ENCODE peak calls at places on chromosomes 12 and 14, in four cellular contexts. N is SK-N-SH, R is K562, S is HCT116. F is an unnamed sample.

GRCh38 chr12:122738561-122738960 is 7.9 kb upstream of the HCAR1 start:
- DNase-seq in N (no peak), R (no peak), S (no peak), F (no peak)

GRCh38 chr12:75818863-75819262 is 212.7 kb downstream of the PHLDA1 start:
- DNase-seq in N (no peak), R (no peak), S (no peak), F (no peak)

GRCh38 chr12:67034110-67034879 is 234.9 kb upstream of the CAND1 start:
- DNase-seq in N (no peak), R (no peak), S (no peak), F (no peak)

GRCh38 chr12:64252708-64253107 is 30.6 kb upstream of the KICS2 start:
- DNase-seq in N (no peak), R (no peak), S (no peak), F (no peak)

GRCh38 chr14:32254952-32255679 is 52.0 kb upstream of the RNU6-8 start:
- DNase-seq in N (peak; percentile 76), R (peak; percentile 19), S (peak; percentile 51), F (peak; percentile 82)

GRCh38 chr12:54413284-54414190 is 5.5 kb downstream of the ITGA5 start:
- DNase-seq in N (no peak), R (no peak), S (no peak), F (no peak)

GRCh38 chr14:101809671-101810514 is 48.4 kb downstream of the PPP2R5C start:
- DNase-seq in N (peak; percentile 80), R (peak; percentile 70), S (peak; percentile 91), F (peak; percentile 91)

GRCh38 chr12:48783432-48783831 is 5.5 kb downstream of the ADCY6 start:
- DNase-seq in N (no peak), R (no peak), S (no peak), F (no peak)

GRCh38 chr12:2523881-2524561 is 270.7 kb upstream of the FKBP4 start:
- DNase-seq in N (no peak), R (no peak), S (no peak), F (no peak)

GRCh38 chr12:23556661-23557060 is 392.8 kb downstream of the SOX5 start:
- DNase-seq in N (no peak), R (no peak), S (no peak), F (no peak)
- TF ChIP-seq POLR2AphosphoS5 in N (no peak), R (no peak), S (no peak), F (no peak)

DNA sequence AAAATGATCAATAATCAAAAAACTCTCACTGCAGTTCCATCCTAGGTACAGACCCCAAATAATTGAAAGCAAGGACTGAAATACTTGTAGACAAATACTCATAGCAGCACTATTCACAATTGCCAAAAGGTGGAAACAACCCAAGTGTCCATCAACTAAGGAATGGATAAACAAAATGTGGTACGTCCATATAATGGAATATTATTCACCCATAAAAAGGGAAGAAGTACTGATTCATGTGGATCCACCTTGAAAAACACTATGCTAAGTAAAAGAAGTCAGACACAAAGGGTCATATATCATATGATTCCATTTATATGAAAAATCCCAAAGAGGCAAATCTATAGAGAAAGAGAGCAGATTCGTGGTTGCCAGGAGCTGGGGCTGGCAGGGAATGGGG is 202.8 kb downstream of the KSR2 start:
- DNase-seq in N (no peak), R (no peak), S (no peak), F (no peak)
- TF ChIP-seq ELF1 in N (no peak), R (no peak), S (no peak), F (no peak)

GRCh38 chr12:57123813-57124212 is 4.5 kb upstream of the LRP1 start:
- DNase-seq in N (no peak), R (no peak), S (no peak), F (no peak)

GRCh38 chr12:57116580-57117281 is 5.6 kb upstream of the STAT6 start:
- DNase-seq in N (no peak), R (peak; percentile 33), S (no peak), F (no peak)

GRCh38 chr12:57119694-57120093 is 8.5 kb upstream of the STAT6 start:
- DNase-seq in N (no peak), R (no peak), S (no peak), F (no peak)

GRCh38 chr12:57118711-57119271 is 7.6 kb upstream of the STAT6 start:
- DNase-seq in N (no peak), R (no peak), S (no peak), F (no peak)

DNA sequence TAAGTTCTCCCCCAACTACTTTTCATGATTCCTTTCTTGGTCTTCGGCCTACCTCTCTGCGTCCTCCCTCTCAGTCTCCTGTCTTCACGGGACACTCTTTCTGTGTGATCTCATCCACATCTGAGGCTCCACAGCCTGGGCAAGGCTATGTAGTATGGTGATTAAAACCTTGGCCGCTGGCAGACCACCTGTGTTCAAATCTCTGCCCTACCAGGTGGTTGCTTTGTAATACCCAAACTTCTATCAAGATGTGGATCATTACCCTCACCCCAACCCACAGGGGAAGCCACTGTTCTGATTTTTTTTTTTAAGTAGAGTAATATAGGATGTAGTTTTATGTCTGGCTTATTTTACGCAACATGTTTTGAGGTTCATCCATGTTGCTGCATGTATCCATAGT is 8.1 kb upstream of the STAT6 start:
- DNase-seq in N (no peak), R (no peak), S (no peak), F (no peak)
- TF ChIP-seq POLR2AphosphoS5 in N (no peak), R (no peak), S (no peak), F (no peak)

GRCh38 chr14:70032447-70032846 is 153.2 kb downstream of the SMOC1 start:
- DNase-seq in N (no peak), R (no peak), S (no peak), F (peak; percentile 52)

GRCh38 chr14:70023871-70024270 is 144.7 kb downstream of the SMOC1 start:
- DNase-seq in N (no peak), R (no peak), S (no peak), F (no peak)

GRCh38 chr14:70029296-70030132 is 150.3 kb downstream of the SMOC1 start:
- DNase-seq in N (no peak), R (no peak), S (no peak), F (no peak)

GRCh38 chr14:70032016-70032415 is 152.8 kb downstream of the SMOC1 start:
- DNase-seq in N (no peak), R (no peak), S (no peak), F (no peak)

GRCh38 chr14:70027785-70028428 is 148.7 kb downstream of the SMOC1 start:
- DNase-seq in N (peak; percentile 88), R (peak; percentile 80), S (peak; percentile 10), F (peak; percentile 43)
- TF ChIP-seq ELF1 in N (no peak), R (no peak), S (no peak), F (no peak)

GRCh38 chr12:109053382-109054123 is 1.2 kb downstream of the USP30 start:
- DNase-seq in N (no peak), R (peak; percentile 29), S (no peak), F (peak; percentile 49)
- TF ChIP-seq POLR2AphosphoS5 in N (no peak), R (no peak), S (no peak), F (peak; percentile 6)

DNA sequence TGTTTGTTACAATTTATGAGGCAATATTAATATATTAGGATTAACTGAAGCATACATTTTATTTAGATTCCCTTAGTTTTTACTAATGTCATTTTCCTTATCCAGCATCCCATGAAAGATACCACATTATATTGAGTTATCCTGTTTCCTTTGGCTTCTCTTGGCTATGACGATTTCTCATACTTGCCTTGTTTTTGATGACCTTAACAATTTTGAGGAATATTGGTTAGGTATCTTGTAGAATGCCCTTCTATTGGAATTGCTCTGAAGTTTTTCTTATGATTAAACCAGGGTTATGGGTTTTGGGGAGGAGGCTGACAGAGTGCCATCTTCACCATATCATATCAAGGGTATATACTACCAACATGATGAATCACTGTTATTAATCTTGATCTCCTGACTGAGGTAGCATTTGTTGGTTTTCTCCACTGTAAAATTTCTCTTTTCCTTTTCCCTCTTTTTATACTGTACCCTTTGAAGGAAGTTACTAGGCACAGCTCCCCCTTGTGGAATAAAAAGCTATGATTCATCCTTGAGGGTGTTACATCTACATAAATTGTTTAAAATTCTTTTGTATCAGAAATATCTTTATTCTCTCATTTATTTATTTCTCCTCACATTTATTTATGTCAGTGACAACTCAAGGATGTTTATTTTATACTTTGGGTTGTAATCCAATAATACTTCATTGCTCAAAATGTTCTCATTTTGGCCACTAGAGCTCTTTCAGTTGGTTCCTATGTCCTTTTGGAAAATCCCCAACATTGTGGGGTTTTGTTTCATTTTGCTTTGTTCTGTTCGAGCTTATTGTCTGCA is 239.0 kb downstream of the SLC16A7 start:
- DNase-seq in N (peak; percentile 9), R (peak; percentile 10), S (peak; percentile 13), F (peak; percentile 5)
- TF ChIP-seq ELF1 in N (no peak), R (no peak), S (no peak), F (no peak)

GRCh38 chr12:95608252-95609033 is 57.2 kb upstream of the USP44 start:
- DNase-seq in N (no peak), R (no peak), S (no peak), F (peak; percentile 28)
- TF ChIP-seq POLR2AphosphoS5 in N (no peak), R (no peak), S (no peak), F (no peak)

GRCh38 chr12:97288526-97288925 is 174.1 kb upstream of the RMST start:
- DNase-seq in N (no peak), R (no peak), S (no peak), F (no peak)

GRCh38 chr12:97292588-97292987 is 170.0 kb upstream of the RMST start:
- DNase-seq in N (no peak), R (no peak), S (no peak), F (no peak)
- TF ChIP-seq ELF1 in N (no peak), R (no peak), S (no peak), F (no peak)

GRCh38 chr12:29562167-29562776 is 64.8 kb upstream of the OVCH1 start:
- DNase-seq in N (no peak), R (no peak), S (no peak), F (no peak)
- TF ChIP-seq POLR2AphosphoS5 in N (no peak), R (no peak), S (no peak), F (no peak)

F was measured in HepG2.